ENCODE peak calls at places on chromosomes 16 and 17, in ten cellular contexts. F is psoas muscle; Z is esophagus muscularis mucosa; V is CD4-positive, CD25-positive, alpha-beta regulatory T cell; C is prostate gland; G is neuronal stem cell; M is effector memory CD4-positive, alpha-beta T cell; U is CD8-positive, alpha-beta memory T cell; E is SJSA1; P is CD4-positive, alpha-beta memory T cell. W is an unnamed sample.
A peak's percentile ranks its signal among the peaks of the same experiment; 100 is the strongest.

GRCh38 chr17:63476494-63476856 is 386 bp upstream of the ACE start:
- DNase-seq in G (peak; percentile 39), C (no peak), M (peak; percentile 3), P (no peak), F (no peak), E (no peak), V (no peak), Z (no peak), U (no peak), W (no peak)

GRCh38 chr17:2207815-2208515 is 95.6 kb downstream of the SMG6 start:
- DNase-seq in E (peak; percentile 74), P (no peak), M (no peak), F (no peak), C (no peak), V (no peak), U (no peak), G (no peak), Z (no peak), W (no peak)

GRCh38 chr17:58710948-58711552 is 18.6 kb downstream of the RAD51C start:
- DNase-seq in C (peak; percentile 44), Z (no peak), P (peak; percentile 36), E (peak; percentile 53), V (peak; percentile 45), G (peak; percentile 46), M (no peak), U (peak; percentile 16), F (no peak), W (peak; percentile 27)

GRCh38 chr17:28482551-28483199 is 9.2 kb downstream of the SLC13A2 start:
- DNase-seq in U (no peak), C (no peak), P (no peak), M (no peak), F (no peak), V (no peak), E (no peak), Z (no peak), G (no peak), W (no peak)

GRCh38 chr16:85912271-85912974 is 13.5 kb downstream of the IRF8 start:
- DNase-seq in P (no peak), F (no peak), V (no peak), C (no peak), U (no peak), Z (no peak), M (no peak), E (peak; percentile 49), G (no peak), W (peak; percentile 15)

GRCh38 chr16:26762596-26762995 is 304.1 kb upstream of the C16orf82 start:
- DNase-seq in V (no peak), M (no peak), E (no peak), F (no peak), G (no peak), Z (no peak), P (no peak), U (no peak), C (no peak), W (no peak)

GRCh38 chr17:65170839-65171238 is 33.7 kb downstream of the RGS9 start:
- DNase-seq in G (no peak), F (no peak), P (no peak), U (no peak), V (no peak), M (no peak), E (peak; percentile 70), C (peak; percentile 40), Z (no peak), W (no peak)

GRCh38 chr17:385195-385835 is 32.7 kb upstream of the RPH3AL start:
- DNase-seq in M (no peak), V (no peak), C (no peak), G (peak; percentile 47), E (no peak), Z (no peak), P (no peak), U (no peak), F (peak; percentile 78), W (no peak)

GRCh38 chr17:8004899-8005298 is 2.5 kb downstream of the GUCY2D start:
- DNase-seq in E (no peak), C (no peak), M (no peak), Z (no peak), F (no peak), V (no peak), G (no peak), U (no peak), P (no peak), W (peak; percentile 49)

DNA sequence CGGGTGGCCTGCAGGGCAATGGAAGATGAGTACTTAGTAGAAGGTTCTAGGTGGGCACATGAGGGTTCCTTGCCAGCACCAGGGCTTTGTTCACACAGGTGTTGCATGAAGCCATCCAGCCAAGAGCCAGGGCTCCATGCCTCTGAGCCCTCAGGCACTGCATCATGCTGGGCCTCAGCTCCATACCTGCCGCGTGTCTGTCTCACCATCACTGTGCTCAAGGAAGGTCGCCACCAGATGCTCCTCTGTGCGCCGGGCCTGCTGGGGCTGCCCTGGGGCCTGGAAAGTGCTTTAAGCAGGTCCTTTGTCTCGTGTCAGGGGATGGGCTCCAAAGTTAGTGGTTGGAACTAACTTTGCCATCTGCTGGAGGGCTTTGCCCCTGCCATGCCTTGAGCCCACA is 25.6 kb downstream of the C16orf90 start:
- DNase-seq in Z (no peak), F (no peak), E (no peak), V (no peak), U (no peak), P (no peak), M (no peak), G (no peak), C (no peak), W (no peak)
- H3K27ac ChIP-seq in Z (no peak overlapping the region), F (no peak overlapping the region), E (no peak overlapping the region), V (no peak overlapping the region), U (no peak overlapping the region), P (no peak overlapping the region), M (no peak overlapping the region), G (no peak overlapping the region), C (no peak overlapping the region), W (no peak overlapping the region)

GRCh38 chr16:1107731-1108130 is 11.7 kb upstream of the C1QTNF8 start:
- DNase-seq in Z (no peak), F (no peak), M (no peak), E (no peak), U (no peak), P (no peak), V (no peak), C (no peak), G (no peak), W (no peak)
- H3K27me3 ChIP-seq in Z (peaks cover 65% of the 10 kb centered on the region), F (no peaks in the 10 kb centered on the region), M (peaks cover 9% of the 10 kb centered on the region), E (peaks cover 89% of the 10 kb centered on the region), U (no peaks in the 10 kb centered on the region), P (no peaks in the 10 kb centered on the region), V (no peaks in the 10 kb centered on the region), C (no peaks in the 10 kb centered on the region), G (peaks cover 2% of the 10 kb centered on the region), W (peaks cover 34% of the 10 kb centered on the region)

GRCh38 chr16:77715145-77715544 is 7.2 kb upstream of the NUDT7 start:
- DNase-seq in G (no peak), F (no peak), C (no peak), V (no peak), Z (no peak), M (no peak), P (no peak), U (no peak), E (no peak), W (no peak)

DNA sequence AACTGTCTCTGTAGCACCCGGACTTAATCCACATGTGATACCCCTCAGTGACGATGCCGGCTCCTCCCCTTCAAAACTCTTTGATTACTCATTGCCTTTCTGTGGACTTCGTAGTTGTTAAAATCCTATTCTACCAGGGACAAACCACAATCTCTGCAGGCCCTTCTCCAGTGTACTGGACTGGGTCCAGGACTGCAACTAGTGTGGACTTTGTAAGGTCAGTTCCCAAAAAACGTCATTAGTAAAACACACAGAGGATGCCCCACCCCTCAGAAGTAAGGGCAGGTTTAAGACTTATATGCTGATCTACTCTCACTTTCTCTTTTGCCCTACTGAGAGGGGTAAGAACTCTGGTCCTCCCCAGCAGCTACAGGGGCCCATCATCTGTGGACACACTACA is 10.5 kb upstream of the NUDT7 start:
- DNase-seq in P (no peak), U (no peak), C (no peak), F (no peak), M (no peak), E (no peak), Z (peak; percentile 70), V (no peak), G (no peak), W (no peak)
- H3K27ac ChIP-seq in P (no peak overlapping the region), U (no peak overlapping the region), C (no peak overlapping the region), F (no peak overlapping the region), M (no peak overlapping the region), E (no peak overlapping the region), Z (no peak overlapping the region), V (no peak overlapping the region), G (no peak overlapping the region), W (no peak overlapping the region)

GRCh38 chr16:67166883-67167168 is 2.3 kb downstream of the HSF4 start:
- DNase-seq in M (no peak), V (no peak), E (no peak), F (no peak), G (no peak), U (no peak), C (no peak), Z (no peak), P (no peak), W (no peak)
- H3K27me3 ChIP-seq in M (peaks cover 44% of the 10 kb centered on the region), V (peaks cover 19% of the 10 kb centered on the region), E (no peaks in the 10 kb centered on the region), F (no peaks in the 10 kb centered on the region), G (peaks cover 96% of the 10 kb centered on the region), U (peaks cover 75% of the 10 kb centered on the region), C (no peaks in the 10 kb centered on the region), Z (peaks cover 36% of the 10 kb centered on the region), P (peaks cover 35% of the 10 kb centered on the region), W (peaks cover 50% of the 10 kb centered on the region)

GRCh38 chr17:68532826-68533225 is 20.6 kb downstream of the PRKAR1A start:
- DNase-seq in V (no peak), Z (no peak), F (no peak), M (no peak), E (no peak), G (no peak), P (no peak), U (no peak), C (no peak), W (no peak)

GRCh38 chr17:68526548-68526947 is 14.3 kb downstream of the PRKAR1A start:
- DNase-seq in F (no peak), E (no peak), M (no peak), U (no peak), V (no peak), Z (no peak), C (no peak), G (no peak), P (no peak), W (no peak)

GRCh38 chr17:68531252-68531651 is 19.0 kb downstream of the PRKAR1A start:
- DNase-seq in Z (no peak), P (no peak), F (no peak), M (no peak), G (no peak), U (no peak), V (no peak), C (no peak), E (no peak), W (no peak)

GRCh38 chr17:68522266-68522665 is 10.0 kb downstream of the PRKAR1A start:
- DNase-seq in P (no peak), V (no peak), U (no peak), F (no peak), Z (no peak), C (no peak), E (no peak), G (no peak), M (no peak), W (no peak)

DNA sequence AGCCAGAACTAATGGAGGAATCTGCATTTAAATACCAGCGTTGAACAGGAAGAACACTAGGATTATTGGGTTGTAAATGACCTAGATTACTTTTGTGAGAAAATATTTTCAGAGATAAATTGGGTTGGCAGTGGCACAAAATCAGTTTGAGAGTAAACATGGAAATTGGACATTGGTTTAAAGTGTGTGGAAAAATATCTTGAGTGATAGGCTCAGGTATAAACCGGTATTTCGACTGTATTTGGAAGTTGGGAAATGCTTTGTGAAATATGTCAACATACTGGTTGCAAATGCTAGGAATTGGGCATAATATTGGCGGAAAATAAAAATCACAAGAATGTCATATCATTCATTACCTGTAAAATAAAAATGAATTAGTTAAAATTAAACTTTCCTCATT is 15.1 kb downstream of the PRKAR1A start:
- DNase-seq in U (no peak), E (no peak), P (no peak), F (no peak), G (no peak), Z (no peak), V (no peak), M (no peak), C (no peak), W (no peak)
- H3K27ac ChIP-seq in U (no peak overlapping the region), E (no peak overlapping the region), P (no peak overlapping the region), F (no peak overlapping the region), G (no peak overlapping the region), Z (no peak overlapping the region), V (no peak overlapping the region), M (no peak overlapping the region), C (no peak overlapping the region), W (no peak overlapping the region)